ENCODE peak calls at places on chromosomes 6 and 20, in nine cellular contexts. X is mucosa of descending colon; M is CD8-positive, alpha-beta T cell; H is cardiac muscle cell; I is kidney; L is neural progenitor cell; R is heart left ventricle; B is thoracic aorta; S is psoas muscle. U is an unnamed sample. For H3K4me1, the result is how much of the 10 kb centered on the place peaks cover.

GRCh38 chr6:149728499-149729234 is 10.8 kb upstream of the LATS1 start:
- DNase-seq in X (no peak), M (no peak), H (no peak), I (no peak), L (no peak), R (no peak), B (no peak), S (no peak), U (no peak)

GRCh38 chr6:41489284-41489851 is 56.8 kb upstream of the FOXP4 start:
- DNase-seq in X (no peak), M (no peak), H (peak), I (no peak), L (no peak), R (no peak), B (no peak), S (no peak), U (peak)

GRCh38 chr6:30007132-30007764 is 53.8 kb upstream of the POLR1H start:
- DNase-seq in X (peak), M (peak), H (no peak), I (peak), L (peak), R (peak), B (no peak), S (peak), U (peak)

GRCh38 chr6:158376650-158377081 is 64.4 kb downstream of the TULP4 start:
- DNase-seq in X (no peak), M (no peak), H (no peak), I (no peak), L (no peak), R (no peak), B (no peak), S (peak), U (no peak)

GRCh38 chr6:161272600-161273355 is 1.1 kb downstream of the AGPAT4 start:
- DNase-seq in X (peak), M (no peak), H (peak), I (no peak), L (peak), R (no peak), B (no peak), S (no peak), U (no peak)

GRCh38 chr20:44113642-44113945 is 73.4 kb downstream of the JPH2 start:
- DNase-seq in X (no peak), M (no peak), H (no peak), I (no peak), L (no peak), R (no peak), B (no peak), S (no peak), U (no peak)

GRCh38 chr20:53608456-53609413 is 15.1 kb upstream of the ZNF217 start:
- DNase-seq in X (no peak), M (peak), H (peak), I (no peak), L (no peak), R (peak), B (no peak), S (no peak), U (peak)

GRCh38 chr6:79469381-79470246 is 67.6 kb downstream of the LCA5 start:
- DNase-seq in X (no peak), M (no peak), H (peak), I (no peak), L (no peak), R (no peak), B (no peak), S (no peak), U (no peak)

GRCh38 chr6:18053071-18053475 is 65.6 kb upstream of the KIF13A start:
- DNase-seq in X (peak), M (no peak), H (no peak), I (no peak), L (no peak), R (no peak), B (no peak), S (no peak), U (no peak)

GRCh38 chr6:36953931-36954261 is 642 bp upstream of the PI16 start:
- DNase-seq in X (no peak), M (no peak), H (no peak), I (no peak), L (no peak), R (no peak), B (no peak), S (no peak), U (no peak)

GRCh38 chr20:60459212-60459611 is 501.0 kb downstream of the CDH26 start:
- DNase-seq in X (no peak), M (no peak), H (no peak), I (no peak), L (no peak), R (no peak), B (no peak), S (no peak), U (no peak)

GRCh38 chr20:58449703-58450138 is 60.7 kb downstream of the VAPB start:
- DNase-seq in X (no peak), M (no peak), H (no peak), I (no peak), L (no peak), R (no peak), B (no peak), S (no peak), U (no peak)

GRCh38 chr6:36683145-36683655 is 4.7 kb downstream of the CDKN1A start:
- DNase-seq in X (no peak), M (no peak), H (no peak), I (no peak), L (no peak), R (no peak), B (no peak), S (no peak), U (no peak)

GRCh38 chr6:1524040-1524480 is 85.7 kb upstream of the FOXC1 start:
- DNase-seq in X (peak), M (peak), H (peak), I (peak), L (peak), R (peak), B (no peak), S (peak), U (peak)

GRCh38 chr20:49411221-49411925 is 71.1 kb downstream of the KCNB1 start:
- DNase-seq in X (no peak), M (no peak), H (no peak), I (no peak), L (no peak), R (no peak), B (no peak), S (no peak), U (no peak)
- TF ChIP-seq CTCF in X (no peak), M (no peak), H (no peak), I (no peak), L (no peak), R (no peak), B (no peak), S (no peak), U (no peak)

GRCh38 chr20:25318471-25319240 is 70.8 kb downstream of the PYGB start:
- DNase-seq in X (no peak), M (no peak), H (no peak), I (peak), L (no peak), R (no peak), B (no peak), S (no peak), U (no peak)
- H3K4me3 ChIP-seq in X (no peak), M (no peak), H (no peak), I (no peak), L (no peak), R (no peak), B (no peak), S (no peak), U (no peak)

DNA sequence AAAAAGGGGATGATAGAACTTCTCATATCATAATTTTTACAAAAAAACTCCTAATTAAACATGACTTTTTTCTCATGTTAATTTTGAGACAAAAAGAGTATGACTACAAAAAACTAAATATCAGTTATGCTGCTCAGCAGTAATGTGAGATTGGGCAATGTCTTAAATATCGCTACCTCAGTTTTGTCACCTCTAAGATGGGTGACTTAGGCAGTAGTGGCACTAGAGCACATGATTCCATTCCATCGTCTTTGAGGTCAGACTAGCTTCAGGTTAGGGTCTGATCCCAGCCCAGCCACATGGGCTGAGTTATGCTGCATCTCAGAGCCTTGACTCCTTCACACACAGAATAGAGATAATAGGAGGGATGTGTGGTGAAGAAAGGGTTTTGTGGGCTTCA is 11.0 kb downstream of the DCBLD1 start:
- DNase-seq in X (no peak), M (no peak), H (no peak), I (no peak), L (no peak), R (no peak), B (no peak), S (no peak), U (no peak)
- H3K4me1 ChIP-seq in X (under half), M (under half), H (under half), I (under half), L (under half), R (under half), B (under half), S (under half), U (under half)

DNA sequence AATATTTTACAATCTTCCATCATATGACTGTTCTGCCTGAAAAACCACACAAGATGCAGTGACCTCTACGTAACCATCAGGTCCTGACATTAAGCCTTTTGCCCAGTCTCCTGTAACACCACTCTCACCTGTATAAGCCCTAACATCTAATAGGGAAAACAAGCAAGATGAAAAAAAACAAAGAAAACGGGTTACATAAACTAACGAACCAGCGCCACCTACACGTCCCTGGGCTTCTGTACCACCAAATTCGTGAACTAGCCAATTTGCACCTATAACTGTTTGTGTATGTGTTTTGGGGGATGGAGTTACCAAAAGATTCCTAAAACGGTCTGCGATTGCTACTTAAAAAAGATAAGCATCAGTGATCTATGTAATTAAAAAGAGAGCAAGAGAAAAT is 70.2 kb downstream of the BLOC1S5 start:
- DNase-seq in X (no peak), M (no peak), H (no peak), I (no peak), L (no peak), R (no peak), B (no peak), S (no peak), U (no peak)
- TF ChIP-seq CTCF in X (no peak), M (no peak), H (no peak), I (no peak), L (peak), R (no peak), B (no peak), S (no peak), U (no peak)